ENCODE peak calls at places on chromosomes 5 and 9, in five cellular contexts. H is NCI-H2107, L is GM04503, Z is heart right ventricle, S is epithelial cell of esophagus. P is an unnamed sample.

GRCh38 chr9:73736266-73736665 is 584.6 kb downstream of the ANXA1 start:
- DNase-seq in H (no peak), L (no peak), Z (no peak), S (peak), P (no peak)

GRCh38 chr9:126702501-126703329 is 89.0 kb downstream of the LMX1B start:
- DNase-seq in H (no peak), L (no peak), Z (no peak), S (no peak), P (no peak)

GRCh38 chr5:55530669-55531068 is 4.1 kb downstream of the PLPP1 start:
- DNase-seq in H (no peak), L (no peak), Z (peak), S (no peak), P (no peak)

GRCh38 chr5:180689071-180689694 is 39.8 kb upstream of the FLT4 start:
- DNase-seq in H (no peak), L (no peak), Z (no peak), S (no peak), P (no peak)

GRCh38 chr5:95261369-95262175 is 23.3 kb downstream of the MCTP1 start:
- DNase-seq in H (no peak), L (peak), Z (no peak), S (peak), P (peak)

GRCh38 chr9:97293207-97293721 is 14.2 kb upstream of the CCDC180 start:
- DNase-seq in H (no peak), L (no peak), Z (peak), S (no peak), P (no peak)

GRCh38 chr9:105142406-105143092 is 101.9 kb upstream of the SLC44A1 start:
- DNase-seq in H (no peak), L (no peak), Z (no peak), S (no peak), P (no peak)

GRCh38 chr9:38068616-38068865 is 486 bp downstream of the SHB start:
- DNase-seq in H (no peak), L (no peak), Z (peak), S (peak), P (no peak)

GRCh38 chr5:98774192-98775046 is 956 bp downstream of the RGMB start:
- DNase-seq in H (peak), L (no peak), Z (peak), S (peak), P (no peak)

GRCh38 chr5:179404321-179405053 is 59.2 kb upstream of the ADAMTS2 start:
- DNase-seq in H (no peak), L (no peak), Z (no peak), S (no peak), P (no peak)

GRCh38 chr5:139678283-139678613 is 30.1 kb downstream of the CXXC5 start:
- DNase-seq in H (no peak), L (no peak), Z (no peak), S (no peak), P (no peak)

GRCh38 chr9:36934478-36935065 is 99.5 kb downstream of the PAX5 start:
- DNase-seq in H (no peak), L (no peak), Z (no peak), S (no peak), P (no peak)

GRCh38 chr9:103245369-103245768 is 250.2 kb downstream of the CYLC2 start:
- DNase-seq in H (peak), L (no peak), Z (no peak), S (peak), P (no peak)